ENCODE peak calls at places on chromosomes 12 and 14, in eight cellular contexts. Y is CD8-positive, alpha-beta T cell; P is Panc1; L is fibroblast of lung; H is tibial nerve; Z is right atrium auricular region; J is hepatocyte; X is thoracic aorta. R is an unnamed sample. For H3K4me1, the result is how much of the 10 kb centered on the place peaks cover.

GRCh38 chr14:30994681-30995620 is 30.5 kb upstream of the AP4S1 start:
- DNase-seq in Y (no peak), P (no peak), L (peak), H (no peak), Z (no peak), J (no peak), X (no peak), R (peak)

GRCh38 chr12:7374423-7375144 is 69.4 kb downstream of the CD163L1 start:
- DNase-seq in Y (peak), P (peak), L (peak), H (peak), Z (no peak), J (peak), X (no peak), R (no peak)

GRCh38 chr12:116261525-116262100 is 15.9 kb downstream of the MED13L start:
- DNase-seq in Y (no peak), P (no peak), L (no peak), H (no peak), Z (no peak), J (no peak), X (no peak), R (no peak)

GRCh38 chr14:102074415-102074964 is 12.4 kb downstream of the HSP90AA1 start:
- DNase-seq in Y (no peak), P (no peak), L (no peak), H (no peak), Z (no peak), J (no peak), X (no peak), R (no peak)

GRCh38 chr14:36057452-36058142 is 118.9 kb downstream of the PTCSC3 start:
- DNase-seq in Y (no peak), P (no peak), L (no peak), H (no peak), Z (no peak), J (no peak), X (no peak), R (peak)

GRCh38 chr14:95291859-95292542 is 27.7 kb downstream of the CLMN start:
- DNase-seq in Y (no peak), P (peak), L (peak), H (peak), Z (peak), J (no peak), X (peak), R (peak)

GRCh38 chr12:49232940-49233841 is 31.7 kb upstream of the TUBA1C start:
- DNase-seq in Y (no peak), P (no peak), L (peak), H (no peak), Z (peak), J (peak), X (no peak), R (no peak)

GRCh38 chr12:48794870-48795269 is 6.0 kb upstream of the ADCY6 start:
- DNase-seq in Y (no peak), P (no peak), L (no peak), H (no peak), Z (no peak), J (peak), X (no peak), R (peak)

GRCh38 chr14:58166005-58166983 is 14.3 kb upstream of the ARMH4 start:
- DNase-seq in Y (peak), P (peak), L (peak), H (peak), Z (peak), J (peak), X (peak), R (peak)

GRCh38 chr12:91833780-91834359 is 311.8 kb downstream of the BTG1 start:
- DNase-seq in Y (no peak), P (no peak), L (no peak), H (no peak), Z (no peak), J (no peak), X (no peak), R (no peak)

GRCh38 chr14:103260629-103261124 is 73.4 kb upstream of the EIF5 start:
- DNase-seq in Y (no peak), P (no peak), L (peak), H (no peak), Z (peak), J (no peak), X (no peak), R (peak)

GRCh38 chr14:59116984-59117415 is 71.5 kb upstream of the DAAM1 start:
- DNase-seq in Y (no peak), P (no peak), L (no peak), H (no peak), Z (no peak), J (peak), X (no peak), R (peak)

GRCh38 chr14:36271939-36272907 is 48.2 kb downstream of the MBIP start:
- DNase-seq in Y (no peak), P (no peak), L (peak), H (no peak), Z (no peak), J (no peak), X (no peak), R (peak)

GRCh38 chr12:10557766-10558165 is 52.1 kb downstream of the EIF2S3B start:
- DNase-seq in Y (no peak), P (no peak), L (no peak), H (no peak), Z (no peak), J (no peak), X (no peak), R (peak)

GRCh38 chr12:1797991-1798733 is 22.2 kb upstream of the LRTM2 start:
- DNase-seq in Y (no peak), P (no peak), L (no peak), H (no peak), Z (peak), J (no peak), X (no peak), R (no peak)

DNA sequence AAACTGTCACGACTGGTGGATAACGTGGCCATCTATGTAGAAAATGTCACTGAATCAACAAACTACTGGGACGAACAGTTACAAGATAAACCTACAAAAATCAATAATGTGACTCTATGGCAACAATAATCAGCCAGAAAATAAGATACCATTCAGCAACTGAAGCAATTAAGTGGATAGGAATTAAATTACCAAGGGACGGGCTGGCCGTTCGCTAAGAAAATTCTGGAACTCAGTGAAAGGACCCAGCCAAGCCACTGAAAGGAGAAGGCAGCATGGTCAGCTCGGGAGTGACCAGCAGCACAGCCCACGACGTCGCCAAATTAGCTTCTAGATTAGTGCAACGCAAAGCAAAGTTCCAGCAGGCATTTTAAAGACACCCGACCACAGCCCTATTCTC is 33.6 kb upstream of the TMEM179 start:
- DNase-seq in Y (no peak), P (no peak), L (no peak), H (no peak), Z (no peak), J (no peak), X (no peak), R (no peak)
- H3K27ac ChIP-seq in Y (no peak), P (no peak), L (no peak), H (no peak), Z (no peak), J (no peak), X (no peak), R (no peak)

DNA sequence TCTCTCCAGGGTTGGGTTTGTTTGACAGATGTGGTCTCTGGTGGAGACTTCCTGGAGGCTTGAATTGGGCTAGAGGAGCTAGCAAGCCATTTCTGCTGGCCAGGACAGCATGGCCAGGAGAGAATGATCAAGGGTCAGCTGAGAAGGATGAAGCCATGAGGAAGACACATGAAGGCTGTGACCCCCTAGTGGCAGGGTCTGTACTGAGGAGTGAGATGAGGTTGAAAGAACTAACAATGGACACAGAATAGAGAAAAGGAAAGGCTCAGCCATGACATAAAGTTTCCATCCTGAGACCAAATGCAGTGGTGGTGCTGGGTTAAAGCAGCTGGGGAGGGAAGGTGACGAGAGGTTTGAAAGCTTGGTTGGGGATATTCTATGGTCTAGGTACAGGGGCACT is 89.9 kb downstream of the NT5DC3 start:
- DNase-seq in Y (no peak), P (no peak), L (no peak), H (no peak), Z (no peak), J (no peak), X (no peak), R (no peak)
- TF ChIP-seq CTCF in Y (no peak), P (no peak), L (no peak), H (no peak), Z (peak), J (no peak), X (no peak), R (peak)

DNA sequence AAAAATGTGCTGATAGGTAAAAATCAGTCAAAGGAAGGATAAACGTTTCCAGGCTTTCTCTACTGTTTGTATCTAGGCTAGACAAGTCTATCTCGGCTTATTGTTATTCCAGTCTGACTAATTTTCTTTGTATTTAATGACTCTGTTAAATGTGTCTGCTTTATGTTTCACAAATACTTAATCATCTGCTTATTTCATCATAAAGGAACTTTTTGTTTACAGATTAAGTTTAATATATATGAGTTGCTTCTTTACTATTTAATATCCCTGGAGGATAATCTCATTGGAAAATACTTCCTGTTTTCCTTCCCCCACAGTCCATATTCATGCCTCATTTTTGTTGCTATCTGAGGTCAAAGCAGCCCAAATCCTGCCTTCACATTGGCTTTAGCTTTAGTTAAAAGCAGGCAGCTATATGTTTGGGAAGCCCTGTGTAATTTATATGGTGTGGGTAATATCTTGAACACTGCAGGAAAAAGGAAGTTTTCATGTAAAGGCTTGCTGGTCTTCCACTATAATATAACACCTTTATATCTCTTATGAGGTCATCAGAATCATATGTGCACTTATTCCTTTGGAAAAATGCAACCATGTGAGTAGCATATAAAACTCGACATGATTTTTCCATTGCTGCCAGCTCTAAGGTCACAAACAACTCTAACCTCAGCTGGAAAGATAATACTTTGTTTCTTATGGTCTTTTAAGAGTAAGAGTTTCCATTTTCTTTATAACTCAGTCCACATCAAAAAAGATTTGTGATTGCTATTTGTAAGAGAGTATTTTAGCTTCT is 76.8 kb downstream of the ALX1 start:
- DNase-seq in Y (no peak), P (no peak), L (no peak), H (no peak), Z (no peak), J (no peak), X (no peak), R (peak)
- H3K4me1 ChIP-seq in Y (under half), P (under half), L (under half), H (under half), Z (under half), J (under half), X (under half), R (under half)

DNA sequence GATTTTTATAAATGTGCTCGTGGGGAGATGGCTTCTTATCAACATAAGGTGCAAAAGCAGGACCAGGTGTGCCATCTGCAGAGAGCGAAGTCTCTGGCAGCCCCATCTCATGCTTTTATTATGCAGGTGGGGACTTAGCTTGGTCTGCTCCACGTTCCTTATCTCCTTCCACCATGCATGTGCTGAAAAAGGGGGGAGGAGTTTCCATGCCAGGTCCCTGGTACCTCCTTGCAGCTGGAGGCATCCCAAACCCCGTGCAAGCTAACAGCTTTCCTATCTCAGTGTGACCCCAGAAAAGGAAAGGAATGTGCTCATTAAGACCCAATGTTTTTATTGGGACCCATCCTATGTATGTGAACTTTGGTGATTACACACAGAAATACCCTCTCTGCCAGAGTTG is 608.5 kb downstream of the TMEM121 start:
- DNase-seq in Y (no peak), P (no peak), L (no peak), H (no peak), Z (no peak), J (no peak), X (no peak), R (no peak)
- H3K27ac ChIP-seq in Y (no peak), P (no peak), L (no peak), H (no peak), Z (no peak), J (no peak), X (no peak), R (no peak)

GRCh38 chr14:93734961-93735360 is 53.3 kb downstream of the PRIMA1 start:
- DNase-seq in Y (no peak), P (no peak), L (no peak), H (no peak), Z (no peak), J (no peak), X (no peak), R (no peak)

GRCh38 chr14:93733646-93734045 is 54.6 kb downstream of the PRIMA1 start:
- DNase-seq in Y (no peak), P (no peak), L (no peak), H (no peak), Z (no peak), J (no peak), X (no peak), R (no peak)

GRCh38 chr14:93737574-93737973 is 50.7 kb downstream of the PRIMA1 start:
- DNase-seq in Y (no peak), P (no peak), L (no peak), H (no peak), Z (no peak), J (no peak), X (no peak), R (no peak)

GRCh38 chr14:93734086-93734822 is 54.0 kb downstream of the PRIMA1 start:
- DNase-seq in Y (no peak), P (no peak), L (no peak), H (no peak), Z (no peak), J (no peak), X (no peak), R (no peak)

GRCh38 chr14:93736378-93737014 is 51.8 kb downstream of the PRIMA1 start:
- DNase-seq in Y (no peak), P (no peak), L (no peak), H (no peak), Z (no peak), J (no peak), X (no peak), R (no peak)
- TF ChIP-seq CTCF in Y (no peak), P (peak), L (no peak), H (no peak), Z (peak), J (peak), X (peak), R (no peak)

DNA sequence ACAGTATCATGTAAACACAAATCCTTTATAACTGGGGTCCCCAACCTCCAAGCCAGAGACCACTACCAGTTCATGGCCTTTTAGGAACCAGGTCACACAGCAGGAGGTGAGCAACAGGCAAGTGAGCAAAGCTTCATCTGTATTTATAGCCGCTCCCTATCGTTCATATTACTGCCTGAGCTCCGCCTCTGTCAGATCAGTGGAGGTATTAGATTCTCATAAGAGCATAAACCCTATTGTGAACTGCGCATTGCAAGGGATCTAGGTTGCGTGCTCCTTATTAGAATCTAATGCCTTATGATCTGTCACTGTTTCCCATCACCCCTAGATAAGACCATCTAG is 49.9 kb downstream of the LRP6 start:
- DNase-seq in Y (no peak), P (no peak), L (no peak), H (no peak), Z (no peak), J (no peak), X (no peak), R (no peak)
- H3K4me1 ChIP-seq in Y (under half), P (under half), L (under half), H (under half), Z (under half), J (under half), X (under half), R (under half)